ENCODE peak calls at places on chromosomes 5 and 9, in five cellular contexts. S is naive B cell; I is colonic mucosa; E is stimulated activated CD4-positive, alpha-beta T cell treated with anti-CD3 and anti-CD28 coated beads, Interleukin-2, amount 100 ng/mL, for 48 hours; H is H54. G is an unnamed sample.

GRCh38 chr5:135921388-135921787 is 25.7 kb upstream of the IL9 start:
- DNase-seq in S (no peak), I (no peak), E (no peak), H (no peak), G (no peak)

GRCh38 chr5:120568716-120569115 is 104.6 kb downstream of the PRR16 start:
- DNase-seq in S (no peak), I (no peak), E (no peak), H (no peak), G (no peak)

GRCh38 chr5:173887610-173888472 is at the start of gene CPEB4:
- DNase-seq in S (peak), I (peak), E (peak), H (peak), G (peak)

GRCh38 chr9:38026021-38026809 is 42.8 kb downstream of the SHB start:
- DNase-seq in S (no peak), I (no peak), E (no peak), H (peak), G (no peak)

GRCh38 chr9:116700882-116701836 is 14.1 kb downstream of the TRIM32 start:
- DNase-seq in S (no peak), I (no peak), E (no peak), H (no peak), G (no peak)

GRCh38 chr9:4686112-4686511 is 6.7 kb downstream of the CDC37L1 start:
- DNase-seq in S (no peak), I (no peak), E (no peak), H (no peak), G (no peak)

GRCh38 chr9:36173861-36174260 is 4.7 kb downstream of the CCIN start:
- DNase-seq in S (no peak), I (no peak), E (no peak), H (no peak), G (no peak)

GRCh38 chr9:112384690-112385089 is 4.8 kb downstream of the HSDL2 start:
- DNase-seq in S (no peak), I (no peak), E (no peak), H (no peak), G (no peak)

GRCh38 chr9:129140397-129141065 is 29.3 kb downstream of the PTPA start:
- DNase-seq in S (peak), I (peak), E (no peak), H (no peak), G (no peak)

GRCh38 chr5:115429345-115429940 is 115.1 kb downstream of the FEM1C start:
- DNase-seq in S (no peak), I (no peak), E (no peak), H (no peak), G (no peak)

GRCh38 chr5:51371052-51371451 is 12.2 kb upstream of the ISL1 start:
- DNase-seq in S (no peak), I (no peak), E (no peak), H (no peak), G (no peak)

GRCh38 chr5:180611140-180611850 is 20.0 kb upstream of the SCGB3A1 start:
- DNase-seq in S (no peak), I (no peak), E (no peak), H (peak), G (no peak)

GRCh38 chr5:76177974-76178373 is 94.8 kb downstream of the SV2C start:
- DNase-seq in S (no peak), I (no peak), E (no peak), H (no peak), G (no peak)

GRCh38 chr9:137460363-137461315 is 1.5 kb upstream of the NSMF start:
- DNase-seq in S (no peak), I (no peak), E (no peak), H (no peak), G (no peak)

GRCh38 chr5:139470821-139471300 is at the start of gene SMIM33:
- DNase-seq in S (peak), I (peak), E (no peak), H (no peak), G (no peak)

GRCh38 chr5:20102291-20102690 is 114.3 kb upstream of the CDH18 start:
- DNase-seq in S (no peak), I (no peak), E (no peak), H (no peak), G (no peak)

GRCh38 chr5:169116961-169117461 is 183.9 kb downstream of the SLIT3 start:
- DNase-seq in S (no peak), I (no peak), E (no peak), H (no peak), G (no peak)

GRCh38 chr5:114953559-114953958 is 216.1 kb downstream of the TRIM36 start:
- DNase-seq in S (no peak), I (no peak), E (no peak), H (no peak), G (no peak)

GRCh38 chr5:134554319-134555222 is 29.1 kb downstream of the JADE2 start:
- DNase-seq in S (peak), I (peak), E (peak), H (no peak), G (peak)

GRCh38 chr5:137598341-137598740 is 99.2 kb upstream of the SPOCK1 start:
- DNase-seq in S (no peak), I (no peak), E (no peak), H (no peak), G (no peak)

GRCh38 chr5:121628783-121629182 is 222.9 kb upstream of the FTMT start:
- DNase-seq in S (no peak), I (no peak), E (no peak), H (no peak), G (no peak)

GRCh38 chr9:114035221-114035844 is 42.8 kb downstream of the AMBP start:
- DNase-seq in S (no peak), I (peak), E (no peak), H (no peak), G (no peak)

GRCh38 chr9:91100878-91101450 is 260.8 kb downstream of the AUH start:
- DNase-seq in S (no peak), I (no peak), E (no peak), H (no peak), G (no peak)

GRCh38 chr5:64811050-64811640 is 42.4 kb downstream of the CWC27 start:
- DNase-seq in S (peak), I (peak), E (no peak), H (no peak), G (peak)

GRCh38 chr5:100634937-100635336 is 99.8 kb downstream of the FAM174A start:
- DNase-seq in S (no peak), I (no peak), E (no peak), H (no peak), G (no peak)

GRCh38 chr9:137406876-137407589 is 15.9 kb downstream of the EXD3 start:
- DNase-seq in S (peak), I (peak), E (peak), H (no peak), G (peak)

GRCh38 chr5:140042551-140043507 is at the start of gene NRG2:
- DNase-seq in S (peak), I (peak), E (peak), H (peak), G (peak)

GRCh38 chr5:176534640-176535039 is 2.6 kb downstream of the RNF44 start:
- DNase-seq in S (no peak), I (peak), E (no peak), H (no peak), G (peak)

GRCh38 chr5:176391999-176392398 is 3.4 kb downstream of the HIGD2A start:
- DNase-seq in S (no peak), I (no peak), E (no peak), H (no peak), G (no peak)

GRCh38 chr9:109411818-109412352 is 86.2 kb downstream of the PTPN3 start:
- DNase-seq in S (no peak), I (no peak), E (no peak), H (peak), G (peak)

GRCh38 chr5:76657683-76658311 is 34.6 kb upstream of the F2RL2 start:
- DNase-seq in S (no peak), I (no peak), E (no peak), H (no peak), G (no peak)

GRCh38 chr5:181061645-181062044 is 21.6 kb downstream of the BTNL9 start:
- DNase-seq in S (no peak), I (no peak), E (no peak), H (no peak), G (no peak)

GRCh38 chr5:163460562-163461176 is at the start of gene HMMR:
- DNase-seq in S (no peak), I (no peak), E (no peak), H (no peak), G (no peak)

GRCh38 chr5:155082401-155082800 is 68.8 kb downstream of the KIF4B start:
- DNase-seq in S (no peak), I (no peak), E (no peak), H (peak), G (no peak)

GRCh38 chr5:57749396-57749795 is 266.8 kb upstream of the ACTBL2 start:
- DNase-seq in S (no peak), I (no peak), E (no peak), H (no peak), G (no peak)

GRCh38 chr9:133702798-133703570 is 35.2 kb downstream of the SARDH start:
- DNase-seq in S (no peak), I (no peak), E (no peak), H (no peak), G (no peak)

GRCh38 chr5:172868436-172868923 is 34.4 kb downstream of the ERGIC1 start:
- DNase-seq in S (no peak), I (no peak), E (no peak), H (no peak), G (no peak)

GRCh38 chr5:16856531-16856930 is 79.6 kb downstream of the MYO10 start:
- DNase-seq in S (no peak), I (no peak), E (no peak), H (peak), G (no peak)

GRCh38 chr5:16888694-16889124 is 47.4 kb downstream of the MYO10 start:
- DNase-seq in S (no peak), I (no peak), E (no peak), H (no peak), G (no peak)

G was measured in GM20000.